ENCODE peak calls at places on chromosomes 16 and 17, in eight cellular contexts. R is lower leg skin, C is tibial nerve, X is A549, T is thyroid gland, B is IMR-90, H is transverse colon, U is uterus. M is an unnamed sample.

GRCh38 chr16:89366561-89367537 is 123.5 kb downstream of the ANKRD11 start:
- DNase-seq in C (no peak), B (no peak), X (no peak), R (no peak), T (peak; percentile 27), U (no peak), H (no peak), M (no peak)

GRCh38 chr16:75402821-75403475 is 30.4 kb downstream of the CFDP1 start:
- DNase-seq in B (peak; percentile 60), X (peak; percentile 33), H (no peak), U (no peak), T (no peak), C (no peak), R (no peak), M (no peak)

GRCh38 chr16:7025616-7026190 is 306.9 kb upstream of the RBFOX1 start:
- DNase-seq in H (peak; percentile 66), R (peak; percentile 33), U (peak; percentile 14), B (no peak), X (peak; percentile 25), T (peak; percentile 77), C (peak; percentile 20), M (peak; percentile 8)

GRCh38 chr17:37465058-37465616 is 24.6 kb upstream of the DUSP14 start:
- DNase-seq in B (peak; percentile 72), C (no peak), T (no peak), X (no peak), U (no peak), H (no peak), R (no peak), M (no peak)

GRCh38 chr16:56611281-56611833 is 3.0 kb downstream of the MT2A start:
- DNase-seq in T (peak; percentile 60), X (no peak), U (peak; percentile 48), B (peak; percentile 67), C (no peak), H (no peak), R (no peak), M (no peak)

GRCh38 chr16:30381351-30382041 is 865 bp downstream of the SEPTIN1 start:
- DNase-seq in T (no peak), X (no peak), B (no peak), C (no peak), U (no peak), H (no peak), R (no peak), M (no peak)

GRCh38 chr16:70529051-70529777 is 5.6 kb downstream of the SF3B3 start:
- DNase-seq in H (no peak), T (no peak), C (no peak), R (no peak), U (no peak), X (peak; percentile 62), B (peak; percentile 79), M (no peak)

GRCh38 chr17:4576729-4577322 is 7.5 kb upstream of the SMTNL2 start:
- DNase-seq in R (no peak), C (no peak), B (no peak), U (no peak), X (no peak), T (no peak), H (no peak), M (no peak)

GRCh38 chr16:88472637-88473205 is 19.6 kb downstream of the ZFPM1 start:
- DNase-seq in X (no peak), C (no peak), B (no peak), T (no peak), R (no peak), U (no peak), H (no peak), M (peak; percentile 69)

DNA sequence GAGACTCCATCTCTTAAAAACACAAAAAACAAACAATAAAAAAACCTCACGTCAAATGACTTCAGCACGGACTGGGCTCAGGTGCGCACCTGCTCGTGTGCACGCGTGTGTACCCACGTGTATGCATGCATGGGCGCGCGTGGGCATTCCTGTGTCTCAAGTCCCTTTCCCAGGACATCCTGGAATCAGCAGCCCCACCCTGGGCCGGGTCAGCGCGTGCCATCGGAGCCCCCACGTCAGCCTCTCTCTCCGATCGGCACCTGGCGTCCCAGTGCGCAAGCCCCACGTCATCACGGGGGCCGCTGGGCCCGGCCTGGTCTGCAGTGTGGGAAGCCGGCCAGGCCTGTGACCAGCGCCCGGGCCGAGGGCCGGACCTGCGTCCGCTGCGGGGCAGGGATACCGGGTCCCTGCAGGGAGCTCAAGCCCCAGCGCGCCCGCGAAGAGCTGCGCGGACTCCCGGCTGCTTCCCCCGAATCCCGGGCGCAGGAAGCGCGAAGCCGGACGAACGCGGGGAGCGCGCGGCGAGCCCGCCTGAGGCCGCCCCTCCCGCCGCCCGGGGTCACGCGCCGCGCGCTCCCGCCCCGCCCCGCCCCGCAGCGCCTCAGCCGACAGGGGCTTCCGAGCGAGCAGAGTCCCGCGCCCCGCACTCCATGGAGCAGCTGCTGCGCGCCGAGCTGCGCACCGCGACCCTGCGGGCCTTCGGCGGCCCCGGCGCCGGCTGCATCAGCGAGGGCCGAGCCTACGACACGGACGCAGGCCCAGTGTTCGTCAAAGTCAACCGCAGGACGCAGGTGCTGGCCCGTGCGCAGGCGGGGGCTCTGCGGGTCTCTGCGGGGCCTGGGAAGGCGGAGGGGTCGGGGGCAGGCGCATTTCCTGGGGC is at the start of gene FN3K:
- DNase-seq in C (peak; percentile 57), T (peak; percentile 64), B (peak; percentile 85), H (peak; percentile 73), X (peak; percentile 50), R (no peak), U (peak; percentile 54), M (peak; percentile 94)
- TF ChIP-seq POLR2A in C (no peak), T (peak; percentile 52), B (peak; percentile 63), H (peak; percentile 43), X (peak; percentile 55), R (no peak), U (no peak), M (peak; percentile 58)

DNA sequence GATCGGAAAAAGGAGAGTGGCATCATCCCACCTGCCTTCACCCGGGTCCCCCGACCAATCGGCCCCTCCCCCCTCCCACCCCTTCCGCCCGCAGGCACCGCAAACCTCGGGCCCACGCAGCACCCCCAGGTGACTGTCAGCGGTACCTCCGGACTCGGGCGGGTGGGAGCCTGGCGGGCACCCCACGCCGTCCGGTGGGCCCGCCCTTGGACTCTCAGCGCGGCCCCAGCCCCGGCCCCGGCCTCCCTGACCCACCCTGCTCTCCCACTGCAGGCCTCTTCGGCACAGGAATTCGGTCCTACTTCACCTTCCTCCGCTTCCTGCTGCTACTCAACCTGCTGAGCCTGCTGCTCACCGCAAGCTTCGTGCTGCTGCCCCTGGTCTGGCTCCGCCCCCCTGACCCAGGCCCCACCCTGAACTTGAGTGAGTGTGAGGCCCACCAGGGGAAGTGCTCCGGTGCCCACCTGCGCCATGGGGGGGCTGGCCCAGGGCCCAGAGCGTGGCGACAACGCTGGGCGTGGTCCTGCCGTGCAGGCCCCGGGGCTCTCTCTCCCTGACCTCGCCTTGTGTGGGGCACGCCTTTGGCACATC is 1.6 kb downstream of the TMC8 start:
- DNase-seq in U (no peak), C (no peak), B (no peak), X (no peak), R (no peak), T (peak; percentile 65), H (peak; percentile 83), M (peak; percentile 90)
- TF ChIP-seq POLR2A in U (no peak), C (no peak), B (no peak), X (no peak), R (no peak), T (no peak), H (no peak), M (no peak)

GRCh38 chr16:23900480-23901177 is 64.8 kb downstream of the PRKCB start:
- DNase-seq in R (no peak), T (no peak), H (no peak), C (no peak), B (no peak), U (no peak), X (no peak), M (no peak)

GRCh38 chr16:23903001-23903414 is 67.2 kb downstream of the PRKCB start:
- DNase-seq in U (no peak), T (no peak), B (no peak), R (no peak), X (no peak), C (no peak), H (no peak), M (no peak)

GRCh38 chr16:23899869-23900268 is 64.1 kb downstream of the PRKCB start:
- DNase-seq in C (no peak), U (no peak), B (no peak), T (no peak), R (no peak), H (no peak), X (no peak), M (no peak)

GRCh38 chr16:23902223-23903000 is 66.6 kb downstream of the PRKCB start:
- DNase-seq in X (no peak), R (no peak), C (no peak), T (no peak), H (no peak), B (no peak), U (no peak), M (no peak)

GRCh38 chr16:23901178-23902131 is 65.7 kb downstream of the PRKCB start:
- DNase-seq in H (no peak), U (no peak), X (no peak), C (no peak), T (no peak), R (no peak), B (no peak), M (no peak)
- TF ChIP-seq POLR2A in H (no peak), U (no peak), X (no peak), C (no peak), T (no peak), R (no peak), B (no peak), M (no peak)

GRCh38 chr17:78684026-78684425 is 98.0 kb downstream of the CYTH1 start:
- DNase-seq in X (no peak), R (no peak), H (no peak), B (no peak), T (peak; percentile 69), C (no peak), U (no peak), M (no peak)

GRCh38 chr17:78680436-78680835 is 101.6 kb downstream of the CYTH1 start:
- DNase-seq in R (no peak), C (no peak), U (no peak), T (no peak), X (no peak), H (no peak), B (no peak), M (no peak)

GRCh38 chr17:78679495-78680395 is 102.3 kb downstream of the CYTH1 start:
- DNase-seq in C (no peak), H (no peak), R (no peak), T (no peak), U (no peak), X (no peak), B (no peak), M (no peak)

GRCh38 chr17:78683031-78683961 is 98.8 kb downstream of the CYTH1 start:
- DNase-seq in B (no peak), T (no peak), R (no peak), H (no peak), U (no peak), C (no peak), X (no peak), M (no peak)

GRCh38 chr17:78682363-78682762 is 99.7 kb downstream of the CYTH1 start:
- DNase-seq in B (no peak), X (no peak), R (no peak), U (no peak), C (no peak), T (no peak), H (no peak), M (no peak)
- TF ChIP-seq POLR2A in B (no peak), X (no peak), R (no peak), U (no peak), C (no peak), T (no peak), H (no peak), M (no peak)